ENCODE peak calls at places on chromosomes 13 and 19, in eight cellular contexts. One of them, this sample, is unnamed. For H3K4me1 and H3K36me3, the result is how much of the 10 kb centered on the place peaks cover.

GRCh38 chr13:33690321-33690720 is 127.6 kb upstream of the RFC3 start:
- DNase-seq in neural progenitor cell: no peak
- DNase-seq in mucosa of descending colon: no peak
- DNase-seq in GM23248: no peak
- DNase-seq in heart left ventricle: no peak
- DNase-seq in RWPE2: no peak
- DNase-seq in IMR-90: no peak
- DNase-seq in cardiac muscle cell: no peak
- DNase-seq in this sample: no peak

GRCh38 chr13:43031881-43032280 is 8.5 kb downstream of the DNAJC15 start:
- DNase-seq in neural progenitor cell: no peak
- DNase-seq in mucosa of descending colon: no peak
- DNase-seq in GM23248: no peak
- DNase-seq in heart left ventricle: no peak
- DNase-seq in RWPE2: no peak
- DNase-seq in IMR-90: no peak
- DNase-seq in cardiac muscle cell: peak
- DNase-seq in this sample: no peak

GRCh38 chr13:36814465-36814864 is 4.6 kb upstream of the RFXAP start:
- DNase-seq in neural progenitor cell: no peak
- DNase-seq in mucosa of descending colon: peak
- DNase-seq in GM23248: no peak
- DNase-seq in heart left ventricle: no peak
- DNase-seq in RWPE2: no peak
- DNase-seq in IMR-90: no peak
- DNase-seq in cardiac muscle cell: peak
- DNase-seq in this sample: no peak

GRCh38 chr19:40594251-40594650 is 6.9 kb upstream of the LTBP4 start:
- DNase-seq in neural progenitor cell: peak
- DNase-seq in mucosa of descending colon: no peak
- DNase-seq in GM23248: peak
- DNase-seq in heart left ventricle: no peak
- DNase-seq in RWPE2: no peak
- DNase-seq in IMR-90: no peak
- DNase-seq in cardiac muscle cell: no peak
- DNase-seq in this sample: no peak

GRCh38 chr13:25179810-25180437 is 7.8 kb upstream of the AMER2 start:
- DNase-seq in neural progenitor cell: no peak
- DNase-seq in mucosa of descending colon: no peak
- DNase-seq in GM23248: no peak
- DNase-seq in heart left ventricle: no peak
- DNase-seq in RWPE2: no peak
- DNase-seq in IMR-90: no peak
- DNase-seq in cardiac muscle cell: peak
- DNase-seq in this sample: no peak

GRCh38 chr13:26919311-26919710 is 158.7 kb upstream of the GPR12 start:
- DNase-seq in neural progenitor cell: no peak
- DNase-seq in mucosa of descending colon: no peak
- DNase-seq in GM23248: peak
- DNase-seq in heart left ventricle: no peak
- DNase-seq in RWPE2: no peak
- DNase-seq in IMR-90: no peak
- DNase-seq in cardiac muscle cell: no peak
- DNase-seq in this sample: no peak

GRCh38 chr19:10173527-10173926 is 21.2 kb downstream of the DNMT1 start:
- DNase-seq in neural progenitor cell: no peak
- DNase-seq in mucosa of descending colon: no peak
- DNase-seq in GM23248: peak
- DNase-seq in heart left ventricle: no peak
- DNase-seq in RWPE2: no peak
- DNase-seq in IMR-90: peak
- DNase-seq in cardiac muscle cell: peak
- DNase-seq in this sample: no peak

GRCh38 chr13:24923305-24923640 is 159.3 kb downstream of the RNF17 start:
- DNase-seq in neural progenitor cell: no peak
- DNase-seq in mucosa of descending colon: peak
- DNase-seq in GM23248: peak
- DNase-seq in heart left ventricle: no peak
- DNase-seq in RWPE2: no peak
- DNase-seq in IMR-90: peak
- DNase-seq in cardiac muscle cell: peak
- DNase-seq in this sample: no peak

GRCh38 chr13:94795292-94795691 is 82.9 kb upstream of the SOX21 start:
- DNase-seq in neural progenitor cell: no peak
- DNase-seq in mucosa of descending colon: no peak
- DNase-seq in GM23248: no peak
- DNase-seq in heart left ventricle: no peak
- DNase-seq in RWPE2: no peak
- DNase-seq in IMR-90: no peak
- DNase-seq in cardiac muscle cell: no peak
- DNase-seq in this sample: no peak

GRCh38 chr13:30234763-30235162 is 72.6 kb downstream of the KATNAL1 start:
- DNase-seq in neural progenitor cell: peak
- DNase-seq in mucosa of descending colon: no peak
- DNase-seq in GM23248: no peak
- DNase-seq in heart left ventricle: no peak
- DNase-seq in RWPE2: no peak
- DNase-seq in IMR-90: no peak
- DNase-seq in cardiac muscle cell: peak
- DNase-seq in this sample: no peak

GRCh38 chr13:25570185-25570584 is 198.4 kb downstream of the ATP8A2 start:
- DNase-seq in neural progenitor cell: no peak
- DNase-seq in mucosa of descending colon: no peak
- DNase-seq in GM23248: no peak
- DNase-seq in heart left ventricle: no peak
- DNase-seq in RWPE2: no peak
- DNase-seq in IMR-90: no peak
- DNase-seq in cardiac muscle cell: no peak
- DNase-seq in this sample: no peak

GRCh38 chr19:591099-591958 is 1.6 kb downstream of the HCN2 start:
- DNase-seq in neural progenitor cell: peak
- DNase-seq in mucosa of descending colon: peak
- DNase-seq in GM23248: peak
- DNase-seq in heart left ventricle: no peak
- DNase-seq in RWPE2: no peak
- DNase-seq in IMR-90: no peak
- DNase-seq in cardiac muscle cell: peak
- DNase-seq in this sample: no peak

GRCh38 chr19:13366529-13367143 is 139.6 kb downstream of the CACNA1A start:
- DNase-seq in neural progenitor cell: peak
- DNase-seq in mucosa of descending colon: no peak
- DNase-seq in GM23248: peak
- DNase-seq in heart left ventricle: no peak
- DNase-seq in RWPE2: no peak
- DNase-seq in IMR-90: peak
- DNase-seq in cardiac muscle cell: peak
- DNase-seq in this sample: no peak

GRCh38 chr13:64369121-64369520 is 2861.0 kb downstream of the PCDH9 start:
- DNase-seq in neural progenitor cell: no peak
- DNase-seq in mucosa of descending colon: no peak
- DNase-seq in GM23248: peak
- DNase-seq in heart left ventricle: no peak
- DNase-seq in RWPE2: no peak
- DNase-seq in IMR-90: peak
- DNase-seq in cardiac muscle cell: peak
- DNase-seq in this sample: no peak

GRCh38 chr19:7690779-7691258 is 10.2 kb downstream of the TRAPPC5 start:
- DNase-seq in neural progenitor cell: no peak
- DNase-seq in mucosa of descending colon: no peak
- DNase-seq in GM23248: no peak
- DNase-seq in heart left ventricle: no peak
- DNase-seq in RWPE2: no peak
- DNase-seq in IMR-90: no peak
- DNase-seq in cardiac muscle cell: no peak
- DNase-seq in this sample: peak

GRCh38 chr13:26498524-26499208 is 58.8 kb upstream of the WASF3 start:
- DNase-seq in neural progenitor cell: no peak
- DNase-seq in mucosa of descending colon: no peak
- DNase-seq in GM23248: peak
- DNase-seq in heart left ventricle: no peak
- DNase-seq in RWPE2: no peak
- DNase-seq in IMR-90: peak
- DNase-seq in cardiac muscle cell: peak
- DNase-seq in this sample: no peak

GRCh38 chr19:14400913-14401312 is 18.2 kb downstream of the DDX39A start:
- DNase-seq in neural progenitor cell: no peak
- DNase-seq in mucosa of descending colon: no peak
- DNase-seq in GM23248: no peak
- DNase-seq in heart left ventricle: no peak
- DNase-seq in RWPE2: no peak
- DNase-seq in IMR-90: no peak
- DNase-seq in cardiac muscle cell: no peak
- DNase-seq in this sample: peak

GRCh38 chr19:46678110-46678732 is 17.2 kb upstream of the DACT3 start:
- DNase-seq in neural progenitor cell: peak
- DNase-seq in mucosa of descending colon: no peak
- DNase-seq in GM23248: peak
- DNase-seq in heart left ventricle: no peak
- DNase-seq in RWPE2: no peak
- DNase-seq in IMR-90: no peak
- DNase-seq in cardiac muscle cell: no peak
- DNase-seq in this sample: peak

GRCh38 chr19:54484451-54484850 is 11.4 kb upstream of the CDC42EP5 start:
- DNase-seq in neural progenitor cell: no peak
- DNase-seq in mucosa of descending colon: no peak
- DNase-seq in GM23248: no peak
- DNase-seq in heart left ventricle: no peak
- DNase-seq in RWPE2: no peak
- DNase-seq in IMR-90: no peak
- DNase-seq in cardiac muscle cell: no peak
- DNase-seq in this sample: no peak

GRCh38 chr13:112053167-112053743 is 13.7 kb upstream of the SOX1 start:
- DNase-seq in neural progenitor cell: peak
- DNase-seq in mucosa of descending colon: no peak
- DNase-seq in GM23248: no peak
- DNase-seq in heart left ventricle: no peak
- DNase-seq in RWPE2: no peak
- DNase-seq in IMR-90: no peak
- DNase-seq in cardiac muscle cell: no peak
- DNase-seq in this sample: no peak

GRCh38 chr19:42048992-42049391 is 21.0 kb downstream of the GRIK5 start:
- DNase-seq in neural progenitor cell: no peak
- DNase-seq in mucosa of descending colon: peak
- DNase-seq in GM23248: no peak
- DNase-seq in heart left ventricle: no peak
- DNase-seq in RWPE2: no peak
- DNase-seq in IMR-90: no peak
- DNase-seq in cardiac muscle cell: no peak
- DNase-seq in this sample: no peak

GRCh38 chr19:46435009-46435408 is 6.3 kb upstream of the PNMA8C start:
- DNase-seq in neural progenitor cell: no peak
- DNase-seq in mucosa of descending colon: no peak
- DNase-seq in GM23248: no peak
- DNase-seq in heart left ventricle: no peak
- DNase-seq in RWPE2: no peak
- DNase-seq in IMR-90: no peak
- DNase-seq in cardiac muscle cell: no peak
- DNase-seq in this sample: no peak

GRCh38 chr13:95536629-95537241 is 15.8 kb upstream of the CLDN10 start:
- DNase-seq in neural progenitor cell: no peak
- DNase-seq in mucosa of descending colon: no peak
- DNase-seq in GM23248: peak
- DNase-seq in heart left ventricle: no peak
- DNase-seq in RWPE2: no peak
- DNase-seq in IMR-90: peak
- DNase-seq in cardiac muscle cell: peak
- DNase-seq in this sample: no peak

GRCh38 chr13:39596685-39597084 is 6.3 kb downstream of the LHFPL6 start:
- DNase-seq in neural progenitor cell: no peak
- DNase-seq in mucosa of descending colon: no peak
- DNase-seq in GM23248: no peak
- DNase-seq in heart left ventricle: no peak
- DNase-seq in RWPE2: no peak
- DNase-seq in IMR-90: no peak
- DNase-seq in cardiac muscle cell: no peak
- DNase-seq in this sample: no peak

GRCh38 chr19:29587518-29587986 is 18.5 kb upstream of the POP4 start:
- DNase-seq in neural progenitor cell: no peak
- DNase-seq in mucosa of descending colon: peak
- DNase-seq in GM23248: peak
- DNase-seq in heart left ventricle: no peak
- DNase-seq in RWPE2: no peak
- DNase-seq in IMR-90: peak
- DNase-seq in cardiac muscle cell: no peak
- DNase-seq in this sample: peak

GRCh38 chr19:33348301-33349010 is 25.1 kb upstream of the CEBPG start:
- DNase-seq in neural progenitor cell: no peak
- DNase-seq in mucosa of descending colon: no peak
- DNase-seq in GM23248: peak
- DNase-seq in heart left ventricle: no peak
- DNase-seq in RWPE2: no peak
- DNase-seq in IMR-90: no peak
- DNase-seq in cardiac muscle cell: peak
- DNase-seq in this sample: no peak
- H3K4me1 ChIP-seq in neural progenitor cell: under half
- H3K4me1 ChIP-seq in mucosa of descending colon: under half
- H3K4me1 ChIP-seq in GM23248: under half
- H3K4me1 ChIP-seq in heart left ventricle: under half
- H3K4me1 ChIP-seq in RWPE2: under half
- H3K4me1 ChIP-seq in IMR-90: under half
- H3K4me1 ChIP-seq in cardiac muscle cell: under half
- H3K4me1 ChIP-seq in this sample: under half

GRCh38 chr13:98797456-98797855 is 45.0 kb upstream of the SLC15A1 start:
- DNase-seq in neural progenitor cell: no peak
- DNase-seq in mucosa of descending colon: no peak
- DNase-seq in GM23248: no peak
- DNase-seq in heart left ventricle: no peak
- DNase-seq in RWPE2: no peak
- DNase-seq in IMR-90: no peak
- DNase-seq in cardiac muscle cell: no peak
- DNase-seq in this sample: no peak
- H3K36me3 ChIP-seq in neural progenitor cell: under half
- H3K36me3 ChIP-seq in mucosa of descending colon: under half
- H3K36me3 ChIP-seq in GM23248: under half
- H3K36me3 ChIP-seq in heart left ventricle: under half
- H3K36me3 ChIP-seq in RWPE2: under half
- H3K36me3 ChIP-seq in IMR-90: under half
- H3K36me3 ChIP-seq in cardiac muscle cell: under half
- H3K36me3 ChIP-seq in this sample: under half

GRCh38 chr19:1943661-1944087 is 2.7 kb downstream of the CSNK1G2 start:
- DNase-seq in neural progenitor cell: no peak
- DNase-seq in mucosa of descending colon: no peak
- DNase-seq in GM23248: no peak
- DNase-seq in heart left ventricle: no peak
- DNase-seq in RWPE2: no peak
- DNase-seq in IMR-90: no peak
- DNase-seq in cardiac muscle cell: no peak
- DNase-seq in this sample: no peak
- H3K4me3 ChIP-seq in neural progenitor cell: no peak
- H3K4me3 ChIP-seq in mucosa of descending colon: no peak
- H3K4me3 ChIP-seq in GM23248: no peak
- H3K4me3 ChIP-seq in heart left ventricle: no peak
- H3K4me3 ChIP-seq in RWPE2: no peak
- H3K4me3 ChIP-seq in IMR-90: no peak
- H3K4me3 ChIP-seq in cardiac muscle cell: no peak
- H3K4me3 ChIP-seq in this sample: peak

GRCh38 chr19:4389511-4390016 is 10.8 kb downstream of the SH3GL1 start:
- DNase-seq in neural progenitor cell: no peak
- DNase-seq in mucosa of descending colon: no peak
- DNase-seq in GM23248: peak
- DNase-seq in heart left ventricle: no peak
- DNase-seq in RWPE2: no peak
- DNase-seq in IMR-90: no peak
- DNase-seq in cardiac muscle cell: no peak
- DNase-seq in this sample: no peak
- H3K4me1 ChIP-seq in neural progenitor cell: half or more
- H3K4me1 ChIP-seq in mucosa of descending colon: under half
- H3K4me1 ChIP-seq in GM23248: half or more
- H3K4me1 ChIP-seq in heart left ventricle: half or more
- H3K4me1 ChIP-seq in RWPE2: under half
- H3K4me1 ChIP-seq in IMR-90: half or more
- H3K4me1 ChIP-seq in cardiac muscle cell: half or more
- H3K4me1 ChIP-seq in this sample: under half

This sample was measured in CD8-positive, alpha-beta memory T cell.